ENCODE peak calls at places on chromosomes 11 and 22, in five cellular contexts. E, H, F, T and K are unnamed samples.

GRCh38 chr11:11987503-11988022 is 20.9 kb downstream of the DKK3 start:
- DNase-seq in E (no peak), H (peak; percentile 78), F (no peak), T (no peak), K (peak; percentile 66)

GRCh38 chr11:47104337-47104950 is 72.2 kb downstream of the ARFGAP2 start:
- DNase-seq in E (no peak), H (peak; percentile 40), F (no peak), T (no peak), K (no peak)

GRCh38 chr22:45891996-45892621 is 84.9 kb downstream of the WNT7B start:
- DNase-seq in E (no peak), H (no peak), F (no peak), T (no peak), K (no peak)

GRCh38 chr11:132022285-132022684 is 651.9 kb downstream of the NTM start:
- DNase-seq in E (no peak), H (no peak), F (no peak), T (no peak), K (no peak)

GRCh38 chr11:125376117-125376516 is 119.9 kb downstream of the FEZ1 start:
- DNase-seq in E (no peak), H (no peak), F (no peak), T (no peak), K (no peak)

GRCh38 chr11:68803766-68804165 is 38.0 kb downstream of the CPT1A start:
- DNase-seq in E (no peak), H (no peak), F (no peak), T (no peak), K (no peak)

GRCh38 chr22:39267966-39268365 is 23.2 kb upstream of the PDGFB start:
- DNase-seq in E (no peak), H (no peak), F (no peak), T (no peak), K (no peak)

GRCh38 chr11:126333142-126333541 is 22.3 kb upstream of the ST3GAL4 start:
- DNase-seq in E (no peak), H (no peak), F (no peak), T (no peak), K (no peak)

GRCh38 chr11:12057299-12057980 is 49.0 kb upstream of the DKK3 start:
- DNase-seq in E (no peak), H (no peak), F (no peak), T (no peak), K (no peak)

GRCh38 chr11:11569936-11570491 is 51.8 kb downstream of the GALNT18 start:
- DNase-seq in E (no peak), H (no peak), F (no peak), T (no peak), K (no peak)

GRCh38 chr22:20117656-20118571 is 888 bp upstream of the TRMT2A start:
- DNase-seq in E (no peak), H (peak; percentile 25), F (peak; percentile 90), T (no peak), K (no peak)

GRCh38 chr11:124207102-124207792 is 24.1 kb downstream of the OR10D3 start:
- DNase-seq in E (no peak), H (no peak), F (peak; percentile 84), T (no peak), K (no peak)

GRCh38 chr11:2930705-2931415 is 1.6 kb upstream of the PHLDA2 start:
- DNase-seq in E (peak; percentile 16), H (peak; percentile 23), F (peak; percentile 70), T (peak; percentile 68), K (peak; percentile 90)

GRCh38 chr11:17256512-17256911 is 20.0 kb upstream of the NUCB2 start:
- DNase-seq in E (no peak), H (peak; percentile 99), F (no peak), T (no peak), K (no peak)

GRCh38 chr22:45216133-45217003 is 24.3 kb downstream of the KIAA0930 start:
- DNase-seq in E (no peak), H (peak; percentile 98), F (no peak), T (no peak), K (no peak)

GRCh38 chr11:72965672-72966071 is 151.5 kb downstream of the ATG16L2 start:
- DNase-seq in E (no peak), H (peak; percentile 42), F (no peak), T (no peak), K (no peak)

GRCh38 chr11:2821891-2822290 is 63.7 kb downstream of the CDKN1C start:
- DNase-seq in E (no peak), H (no peak), F (no peak), T (no peak), K (no peak)

DNA sequence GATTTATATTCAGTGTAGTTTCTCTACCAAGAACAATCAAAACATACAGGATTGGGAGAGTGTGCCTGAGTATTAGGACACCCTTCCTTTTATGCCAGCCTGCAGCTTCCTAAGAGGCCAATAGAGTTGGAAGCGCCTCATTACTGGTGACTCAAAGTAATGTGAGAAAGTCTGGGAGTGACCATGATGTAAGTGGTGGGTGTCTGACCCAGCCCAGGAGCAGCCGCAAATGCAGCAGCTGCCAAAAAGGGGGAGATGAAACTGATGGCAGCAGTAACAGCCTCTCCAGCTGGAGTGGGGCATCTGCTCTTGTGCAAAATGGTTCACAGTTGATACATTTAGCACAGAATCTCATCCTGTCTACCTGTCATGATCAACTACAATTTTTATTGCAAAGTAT is 62.0 kb downstream of the ZNF280B start:
- DNase-seq in E (no peak), H (no peak), F (no peak), T (no peak), K (no peak)
- TF ChIP-seq BHLHE40 in E (no peak), H (no peak), F (no peak), T (no peak), K (no peak)

GRCh38 chr11:61742391-61742790 is 10.0 kb upstream of the MYRF start:
- DNase-seq in E (no peak), H (no peak), F (no peak), T (no peak), K (no peak)
- TF ChIP-seq CEBPB in E (no peak), H (no peak), F (no peak), T (no peak), K (no peak)

GRCh38 chr11:79514269-79514668 is 73.4 kb upstream of the TENM4 start:
- DNase-seq in E (no peak), H (no peak), F (no peak), T (no peak), K (no peak)

GRCh38 chr11:79512706-79513469 is 72.1 kb upstream of the TENM4 start:
- DNase-seq in E (no peak), H (no peak), F (no peak), T (no peak), K (no peak)

GRCh38 chr11:79515781-79516180 is 75.0 kb upstream of the TENM4 start:
- DNase-seq in E (no peak), H (no peak), F (no peak), T (no peak), K (no peak)

GRCh38 chr11:79510948-79511347 is 70.1 kb upstream of the TENM4 start:
- DNase-seq in E (no peak), H (no peak), F (no peak), T (no peak), K (no peak)

GRCh38 chr11:79514695-79515094 is 73.9 kb upstream of the TENM4 start:
- DNase-seq in E (no peak), H (no peak), F (no peak), T (no peak), K (no peak)
- TF ChIP-seq BHLHE40 in E (no peak), H (no peak), F (no peak), T (no peak), K (no peak)

GRCh38 chr11:75689861-75690641 is 21.2 kb upstream of the MAP6 start:
- DNase-seq in E (peak; percentile 79), H (no peak), F (no peak), T (no peak), K (no peak)
- TF ChIP-seq CEBPB in E (no peak), H (no peak), F (no peak), T (no peak), K (no peak)

GRCh38 chr22:42862045-42862734 is 5.1 kb upstream of the ARFGAP3 start:
- DNase-seq in E (no peak), H (peak; percentile 86), F (no peak), T (peak; percentile 62), K (peak; percentile 76)
- TF ChIP-seq BHLHE40 in E (no peak), H (no peak), F (no peak), T (peak; percentile 74), K (no peak)

GRCh38 chr11:119196833-119197483 is 9.2 kb upstream of the CBL start:
- DNase-seq in E (peak; percentile 59), H (peak; percentile 85), F (peak; percentile 79), T (peak; percentile 83), K (peak; percentile 80)
- TF ChIP-seq CEBPB in E (no peak), H (peak; percentile 93), F (peak; percentile 95), T (peak; percentile 88), K (no peak)